ENCODE peak calls at places on chromosomes 2 and 18, in four cellular contexts. One of them, this sample, is unnamed.

GRCh38 chr2:130261970-130262760 is 63.9 kb upstream of the TUBA3E start:
- DNase-seq in upper lobe of right lung: peak; percentile 57
- DNase-seq in fibroblast of lung: no peak
- DNase-seq in hepatocyte: peak; percentile 37
- DNase-seq in this sample: no peak

GRCh38 chr2:126543081-126543480 is 112.9 kb upstream of the GYPC start:
- DNase-seq in upper lobe of right lung: no peak
- DNase-seq in fibroblast of lung: peak; percentile 0
- DNase-seq in hepatocyte: no peak
- DNase-seq in this sample: no peak

GRCh38 chr18:2981212-2981728 is 31.7 kb downstream of the LPIN2 start:
- DNase-seq in upper lobe of right lung: no peak
- DNase-seq in fibroblast of lung: peak; percentile 89
- DNase-seq in hepatocyte: peak; percentile 47
- DNase-seq in this sample: peak; percentile 86

GRCh38 chr2:206700141-206700540 is 18.1 kb downstream of the DYTN start:
- DNase-seq in upper lobe of right lung: no peak
- DNase-seq in fibroblast of lung: peak; percentile 51
- DNase-seq in hepatocyte: no peak
- DNase-seq in this sample: no peak

GRCh38 chr18:24659837-24660720 is 199.6 kb downstream of the HRH4 start:
- DNase-seq in hepatocyte: no peak
- DNase-seq in fibroblast of lung: no peak
- DNase-seq in upper lobe of right lung: no peak
- DNase-seq in this sample: no peak

GRCh38 chr18:41126541-41127235 is 828.3 kb upstream of the PIK3C3 start:
- DNase-seq in fibroblast of lung: peak; percentile 91
- DNase-seq in hepatocyte: no peak
- DNase-seq in upper lobe of right lung: no peak
- DNase-seq in this sample: peak; percentile 36

GRCh38 chr18:54766631-54767030 is 61.6 kb upstream of the RAB27B start:
- DNase-seq in upper lobe of right lung: no peak
- DNase-seq in hepatocyte: no peak
- DNase-seq in fibroblast of lung: peak; percentile 35
- DNase-seq in this sample: no peak

GRCh38 chr2:156340818-156341481 is 8.4 kb upstream of the NR4A2 start:
- DNase-seq in fibroblast of lung: no peak
- DNase-seq in upper lobe of right lung: no peak
- DNase-seq in hepatocyte: no peak
- DNase-seq in this sample: no peak

GRCh38 chr18:12518326-12518725 is 110.6 kb downstream of the PRELID3A start:
- DNase-seq in fibroblast of lung: peak; percentile 14
- DNase-seq in upper lobe of right lung: no peak
- DNase-seq in hepatocyte: no peak
- DNase-seq in this sample: no peak

GRCh38 chr2:133477614-133477990 is 90.7 kb downstream of the NCKAP5 start:
- DNase-seq in fibroblast of lung: peak; percentile 57
- DNase-seq in hepatocyte: no peak
- DNase-seq in upper lobe of right lung: no peak
- DNase-seq in this sample: peak; percentile 40

GRCh38 chr2:88739985-88740600 is 48.6 kb downstream of the RPIA start:
- DNase-seq in upper lobe of right lung: peak; percentile 66
- DNase-seq in fibroblast of lung: peak; percentile 42
- DNase-seq in hepatocyte: peak; percentile 81
- DNase-seq in this sample: peak; percentile 74

GRCh38 chr2:33644215-33644614 is 45.1 kb upstream of the FAM98A start:
- DNase-seq in upper lobe of right lung: no peak
- DNase-seq in hepatocyte: no peak
- DNase-seq in fibroblast of lung: no peak
- DNase-seq in this sample: no peak

GRCh38 chr2:11121099-11121822 is 34.0 kb upstream of the SLC66A3 start:
- DNase-seq in hepatocyte: no peak
- DNase-seq in fibroblast of lung: no peak
- DNase-seq in upper lobe of right lung: no peak
- DNase-seq in this sample: no peak

GRCh38 chr2:6352247-6352646 is 513.5 kb downstream of the CMPK2 start:
- DNase-seq in upper lobe of right lung: no peak
- DNase-seq in hepatocyte: no peak
- DNase-seq in fibroblast of lung: no peak
- DNase-seq in this sample: no peak
- H3K27ac ChIP-seq in upper lobe of right lung: no peak overlapping the region
- H3K27ac ChIP-seq in hepatocyte: no peak overlapping the region
- H3K27ac ChIP-seq in fibroblast of lung: no peak overlapping the region
- H3K27ac ChIP-seq in this sample: no peak overlapping the region

GRCh38 chr2:128306081-128306930 is 12.4 kb downstream of the HS6ST1 start:
- DNase-seq in fibroblast of lung: peak; percentile 97
- DNase-seq in hepatocyte: peak; percentile 87
- DNase-seq in upper lobe of right lung: peak; percentile 69
- DNase-seq in this sample: peak; percentile 96
- H3K4me3 ChIP-seq in fibroblast of lung: no peak overlapping the region
- H3K4me3 ChIP-seq in hepatocyte: no peak overlapping the region
- H3K4me3 ChIP-seq in upper lobe of right lung: no peak overlapping the region
- H3K4me3 ChIP-seq in this sample: no peak overlapping the region

GRCh38 chr2:112645396-112646101 is at the start of gene SLC20A1:
- DNase-seq in upper lobe of right lung: peak; percentile 99
- DNase-seq in fibroblast of lung: peak; percentile 87
- DNase-seq in hepatocyte: peak; percentile 96
- DNase-seq in this sample: peak; percentile 88
- TF ChIP-seq CTCF in upper lobe of right lung: peak; percentile 56
- TF ChIP-seq CTCF in fibroblast of lung: peak; percentile 5
- TF ChIP-seq CTCF in hepatocyte: peak; percentile 37
- TF ChIP-seq CTCF in this sample: peak; percentile 47

DNA sequence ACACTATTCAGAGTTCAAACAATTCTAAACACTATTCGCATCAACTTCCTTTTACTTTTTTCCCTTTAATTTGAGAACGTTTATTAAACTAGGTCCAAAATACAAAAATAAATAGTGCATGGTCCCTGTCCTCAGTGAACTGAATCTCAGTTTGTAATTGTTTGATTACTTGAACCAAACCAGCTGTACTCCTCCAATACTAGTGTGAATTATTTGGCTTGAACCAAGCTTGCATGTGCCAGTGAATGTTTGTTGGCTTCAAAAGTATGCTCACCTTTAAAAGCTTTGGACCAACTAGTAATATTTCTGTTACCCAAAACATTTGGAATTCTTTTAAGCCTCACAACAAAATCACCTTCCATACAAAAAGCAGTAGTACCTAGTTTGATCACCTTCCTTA is 15.5 kb downstream of the CCNT2 start:
- DNase-seq in hepatocyte: no peak
- DNase-seq in fibroblast of lung: no peak
- DNase-seq in upper lobe of right lung: no peak
- DNase-seq in this sample: no peak
- H3K27ac ChIP-seq in hepatocyte: no peak overlapping the region
- H3K27ac ChIP-seq in fibroblast of lung: no peak overlapping the region
- H3K27ac ChIP-seq in upper lobe of right lung: no peak overlapping the region
- H3K27ac ChIP-seq in this sample: no peak overlapping the region

DNA sequence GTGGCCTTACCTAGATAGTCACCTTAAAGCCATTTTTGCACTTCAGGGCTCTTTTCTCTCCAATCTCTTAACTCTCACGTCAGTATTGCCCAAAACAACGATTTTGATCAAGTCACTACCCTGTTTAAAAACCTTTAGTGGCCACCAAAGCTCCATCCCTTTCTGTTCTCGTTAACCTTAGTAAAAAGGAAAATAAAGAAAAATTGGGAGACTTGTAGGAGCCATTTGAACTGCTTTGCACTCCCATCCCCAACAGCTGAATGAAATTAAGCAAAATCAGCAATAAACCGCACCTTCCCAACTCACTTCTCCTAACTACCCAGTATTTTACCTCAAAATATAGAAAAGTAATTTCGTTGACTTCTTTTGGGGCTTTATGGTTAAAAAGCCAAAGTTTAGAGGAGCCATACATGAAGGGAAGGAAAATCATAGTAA is 686 bp upstream of the ARL5A start:
- DNase-seq in hepatocyte: no peak
- DNase-seq in upper lobe of right lung: no peak
- DNase-seq in fibroblast of lung: no peak
- DNase-seq in this sample: no peak
- H3K4me3 ChIP-seq in hepatocyte: peak overlapping the region; percentile 25
- H3K4me3 ChIP-seq in upper lobe of right lung: peak overlapping the region; percentile 89
- H3K4me3 ChIP-seq in fibroblast of lung: peak overlapping the region; percentile 62
- H3K4me3 ChIP-seq in this sample: peak overlapping the region; percentile 96

GRCh38 chr2:192194065-192194865 is 468 bp downstream of the TMEFF2 start:
- DNase-seq in upper lobe of right lung: peak; percentile 61
- DNase-seq in hepatocyte: peak; percentile 36
- DNase-seq in fibroblast of lung: peak; percentile 50
- DNase-seq in this sample: peak; percentile 4

GRCh38 chr2:192194866-192195547 is at the start of gene TMEFF2:
- DNase-seq in fibroblast of lung: peak; percentile 84
- DNase-seq in upper lobe of right lung: peak; percentile 72
- DNase-seq in hepatocyte: peak; percentile 76
- DNase-seq in this sample: peak; percentile 74

GRCh38 chr2:192195548-192196418 is 1.1 kb upstream of the TMEFF2 start:
- DNase-seq in upper lobe of right lung: peak; percentile 63
- DNase-seq in fibroblast of lung: peak; percentile 25
- DNase-seq in hepatocyte: peak; percentile 14
- DNase-seq in this sample: no peak

DNA sequence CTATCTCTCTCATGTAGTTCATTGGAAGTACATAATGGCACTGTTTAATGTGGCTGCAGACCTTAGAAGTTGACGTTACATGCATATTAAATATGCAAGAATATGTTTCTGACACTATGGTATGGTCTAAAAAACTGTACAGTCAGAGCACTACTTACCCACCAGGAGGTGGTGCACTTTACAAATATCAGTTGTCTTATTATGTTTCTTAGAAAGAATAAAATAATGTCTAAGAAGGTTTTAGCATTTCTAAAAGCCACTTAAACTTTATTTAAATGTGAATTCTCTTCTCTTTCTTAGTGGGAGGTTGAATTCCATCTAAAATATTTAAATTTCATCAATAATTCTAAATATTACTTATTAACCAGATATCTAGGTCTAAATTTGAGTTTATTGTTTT is 4.3 kb downstream of the TMEFF2 start:
- DNase-seq in fibroblast of lung: peak; percentile 48
- DNase-seq in upper lobe of right lung: no peak
- DNase-seq in hepatocyte: peak; percentile 23
- DNase-seq in this sample: peak; percentile 20
- TF ChIP-seq CTCF in fibroblast of lung: peak; percentile 55
- TF ChIP-seq CTCF in upper lobe of right lung: peak; percentile 28
- TF ChIP-seq CTCF in hepatocyte: peak; percentile 61
- TF ChIP-seq CTCF in this sample: peak; percentile 56

GRCh38 chr2:43417296-43417695 is 178.5 kb downstream of the THADA start:
- DNase-seq in fibroblast of lung: no peak
- DNase-seq in hepatocyte: no peak
- DNase-seq in upper lobe of right lung: no peak
- DNase-seq in this sample: no peak

GRCh38 chr2:43415582-43415981 is 180.3 kb downstream of the THADA start:
- DNase-seq in hepatocyte: no peak
- DNase-seq in fibroblast of lung: no peak
- DNase-seq in upper lobe of right lung: no peak
- DNase-seq in this sample: no peak

GRCh38 chr2:43412121-43412753 is 183.6 kb downstream of the THADA start:
- DNase-seq in hepatocyte: no peak
- DNase-seq in upper lobe of right lung: no peak
- DNase-seq in fibroblast of lung: peak; percentile 58
- DNase-seq in this sample: no peak

GRCh38 chr2:43414586-43415125 is 181.2 kb downstream of the THADA start:
- DNase-seq in fibroblast of lung: no peak
- DNase-seq in hepatocyte: no peak
- DNase-seq in upper lobe of right lung: no peak
- DNase-seq in this sample: no peak

GRCh38 chr2:43414033-43414432 is 181.8 kb downstream of the THADA start:
- DNase-seq in fibroblast of lung: no peak
- DNase-seq in hepatocyte: no peak
- DNase-seq in upper lobe of right lung: no peak
- DNase-seq in this sample: no peak
- H3K27ac ChIP-seq in fibroblast of lung: no peak overlapping the region
- H3K27ac ChIP-seq in hepatocyte: no peak overlapping the region
- H3K27ac ChIP-seq in upper lobe of right lung: no peak overlapping the region
- H3K27ac ChIP-seq in this sample: no peak overlapping the region

DNA sequence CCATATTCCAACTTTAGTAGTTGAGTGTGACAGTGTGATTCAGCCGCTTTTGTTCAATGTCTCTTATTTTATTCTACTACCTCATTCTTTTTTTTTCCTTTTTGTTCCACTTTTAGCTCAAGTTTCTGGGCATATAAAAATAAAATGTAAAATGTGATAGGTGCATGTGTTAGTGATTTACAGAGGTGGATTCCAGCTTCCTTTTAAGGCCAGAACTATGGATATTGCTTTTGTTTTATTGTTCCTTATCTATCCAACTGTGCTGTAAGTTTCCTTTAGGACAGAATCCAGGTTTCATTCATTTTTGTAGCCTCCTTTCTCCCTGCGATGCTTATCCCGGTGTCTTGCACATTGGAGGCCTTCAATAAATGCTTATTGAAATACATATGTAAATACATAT is 152.9 kb downstream of the ZEB2 start:
- DNase-seq in upper lobe of right lung: no peak
- DNase-seq in fibroblast of lung: no peak
- DNase-seq in hepatocyte: no peak
- DNase-seq in this sample: no peak
- H3K4me3 ChIP-seq in upper lobe of right lung: no peak overlapping the region
- H3K4me3 ChIP-seq in fibroblast of lung: no peak overlapping the region
- H3K4me3 ChIP-seq in hepatocyte: no peak overlapping the region
- H3K4me3 ChIP-seq in this sample: no peak overlapping the region

This sample was measured in brain microvascular endothelial cell.